ENCODE peak calls at places on chromosomes 1 and 21, in six cellular contexts. One of them, this sample, is unnamed.

GRCh38 chr1:200990114-200990513 is 33.4 kb downstream of the KIF21B start:
- DNase-seq in amniotic stem cell: no peak
- DNase-seq in left ventricle myocardium inferior: no peak
- DNase-seq in stomach: no peak
- DNase-seq in stimulated activated CD8-positive, alpha-beta memory T cell treated with anti-CD3 and anti-CD28 coated beads, Interleukin-4, amount 100 ng/mL, for 24 hours: no peak
- DNase-seq in stimulated activated CD4-positive, alpha-beta T cell treated with anti-CD3 and anti-CD28 coated beads, Interleukin-1b, Interleukin-23, amount 100 ng/mL, for 48 hours: no peak
- DNase-seq in this sample: no peak

GRCh38 chr21:42404534-42404933 is 832 bp downstream of the UBASH3A start:
- DNase-seq in left ventricle myocardium inferior: no peak
- DNase-seq in amniotic stem cell: no peak
- DNase-seq in stimulated activated CD8-positive, alpha-beta memory T cell treated with anti-CD3 and anti-CD28 coated beads, Interleukin-4, amount 100 ng/mL, for 24 hours: no peak
- DNase-seq in stomach: no peak
- DNase-seq in stimulated activated CD4-positive, alpha-beta T cell treated with anti-CD3 and anti-CD28 coated beads, Interleukin-1b, Interleukin-23, amount 100 ng/mL, for 48 hours: peak; percentile 35
- DNase-seq in this sample: no peak

GRCh38 chr1:168089979-168090337 is 46.8 kb downstream of the GPR161 start:
- DNase-seq in stomach: no peak
- DNase-seq in amniotic stem cell: no peak
- DNase-seq in left ventricle myocardium inferior: no peak
- DNase-seq in stimulated activated CD8-positive, alpha-beta memory T cell treated with anti-CD3 and anti-CD28 coated beads, Interleukin-4, amount 100 ng/mL, for 24 hours: no peak
- DNase-seq in stimulated activated CD4-positive, alpha-beta T cell treated with anti-CD3 and anti-CD28 coated beads, Interleukin-1b, Interleukin-23, amount 100 ng/mL, for 48 hours: no peak
- DNase-seq in this sample: no peak

GRCh38 chr1:204888294-204888693 is 17.6 kb downstream of the NFASC start:
- DNase-seq in stimulated activated CD4-positive, alpha-beta T cell treated with anti-CD3 and anti-CD28 coated beads, Interleukin-1b, Interleukin-23, amount 100 ng/mL, for 48 hours: no peak
- DNase-seq in amniotic stem cell: no peak
- DNase-seq in left ventricle myocardium inferior: no peak
- DNase-seq in stomach: no peak
- DNase-seq in stimulated activated CD8-positive, alpha-beta memory T cell treated with anti-CD3 and anti-CD28 coated beads, Interleukin-4, amount 100 ng/mL, for 24 hours: no peak
- DNase-seq in this sample: no peak

GRCh38 chr1:224427346-224427745 is 7.3 kb downstream of the WDR26 start:
- DNase-seq in stomach: no peak
- DNase-seq in stimulated activated CD4-positive, alpha-beta T cell treated with anti-CD3 and anti-CD28 coated beads, Interleukin-1b, Interleukin-23, amount 100 ng/mL, for 48 hours: no peak
- DNase-seq in amniotic stem cell: peak; percentile 74
- DNase-seq in stimulated activated CD8-positive, alpha-beta memory T cell treated with anti-CD3 and anti-CD28 coated beads, Interleukin-4, amount 100 ng/mL, for 24 hours: no peak
- DNase-seq in left ventricle myocardium inferior: no peak
- DNase-seq in this sample: no peak

GRCh38 chr1:232486454-232487202 is 143.3 kb downstream of the SIPA1L2 start:
- DNase-seq in amniotic stem cell: no peak
- DNase-seq in stimulated activated CD8-positive, alpha-beta memory T cell treated with anti-CD3 and anti-CD28 coated beads, Interleukin-4, amount 100 ng/mL, for 24 hours: no peak
- DNase-seq in stimulated activated CD4-positive, alpha-beta T cell treated with anti-CD3 and anti-CD28 coated beads, Interleukin-1b, Interleukin-23, amount 100 ng/mL, for 48 hours: no peak
- DNase-seq in stomach: no peak
- DNase-seq in left ventricle myocardium inferior: no peak
- DNase-seq in this sample: no peak

GRCh38 chr21:43911015-43911934 is 46.3 kb downstream of the AGPAT3 start:
- DNase-seq in amniotic stem cell: no peak
- DNase-seq in stimulated activated CD8-positive, alpha-beta memory T cell treated with anti-CD3 and anti-CD28 coated beads, Interleukin-4, amount 100 ng/mL, for 24 hours: no peak
- DNase-seq in stimulated activated CD4-positive, alpha-beta T cell treated with anti-CD3 and anti-CD28 coated beads, Interleukin-1b, Interleukin-23, amount 100 ng/mL, for 48 hours: no peak
- DNase-seq in stomach: no peak
- DNase-seq in left ventricle myocardium inferior: no peak
- DNase-seq in this sample: no peak

GRCh38 chr1:241964550-241965241 is 7.1 kb downstream of the BECN2 start:
- DNase-seq in left ventricle myocardium inferior: peak; percentile 18
- DNase-seq in amniotic stem cell: no peak
- DNase-seq in stimulated activated CD8-positive, alpha-beta memory T cell treated with anti-CD3 and anti-CD28 coated beads, Interleukin-4, amount 100 ng/mL, for 24 hours: no peak
- DNase-seq in stomach: no peak
- DNase-seq in stimulated activated CD4-positive, alpha-beta T cell treated with anti-CD3 and anti-CD28 coated beads, Interleukin-1b, Interleukin-23, amount 100 ng/mL, for 48 hours: no peak
- DNase-seq in this sample: no peak

GRCh38 chr1:227777156-227777555 is 38.3 kb upstream of the PRSS38 start:
- DNase-seq in stomach: no peak
- DNase-seq in amniotic stem cell: no peak
- DNase-seq in stimulated activated CD4-positive, alpha-beta T cell treated with anti-CD3 and anti-CD28 coated beads, Interleukin-1b, Interleukin-23, amount 100 ng/mL, for 48 hours: no peak
- DNase-seq in left ventricle myocardium inferior: no peak
- DNase-seq in stimulated activated CD8-positive, alpha-beta memory T cell treated with anti-CD3 and anti-CD28 coated beads, Interleukin-4, amount 100 ng/mL, for 24 hours: no peak
- DNase-seq in this sample: no peak

GRCh38 chr1:154747841-154748766 is 122.0 kb downstream of the KCNN3 start:
- DNase-seq in stomach: no peak
- DNase-seq in stimulated activated CD8-positive, alpha-beta memory T cell treated with anti-CD3 and anti-CD28 coated beads, Interleukin-4, amount 100 ng/mL, for 24 hours: peak; percentile 25
- DNase-seq in left ventricle myocardium inferior: peak; percentile 68
- DNase-seq in stimulated activated CD4-positive, alpha-beta T cell treated with anti-CD3 and anti-CD28 coated beads, Interleukin-1b, Interleukin-23, amount 100 ng/mL, for 48 hours: peak; percentile 64
- DNase-seq in amniotic stem cell: no peak
- DNase-seq in this sample: no peak

GRCh38 chr1:18951416-18951815 is 5.1 kb downstream of the IFFO2 start:
- DNase-seq in stimulated activated CD4-positive, alpha-beta T cell treated with anti-CD3 and anti-CD28 coated beads, Interleukin-1b, Interleukin-23, amount 100 ng/mL, for 48 hours: no peak
- DNase-seq in left ventricle myocardium inferior: no peak
- DNase-seq in stomach: no peak
- DNase-seq in amniotic stem cell: no peak
- DNase-seq in stimulated activated CD8-positive, alpha-beta memory T cell treated with anti-CD3 and anti-CD28 coated beads, Interleukin-4, amount 100 ng/mL, for 24 hours: no peak
- DNase-seq in this sample: no peak

GRCh38 chr1:205680073-205680851 is at the start of gene SLC45A3:
- DNase-seq in stimulated activated CD8-positive, alpha-beta memory T cell treated with anti-CD3 and anti-CD28 coated beads, Interleukin-4, amount 100 ng/mL, for 24 hours: peak; percentile 23
- DNase-seq in left ventricle myocardium inferior: peak; percentile 28
- DNase-seq in stomach: peak; percentile 49
- DNase-seq in amniotic stem cell: no peak
- DNase-seq in stimulated activated CD4-positive, alpha-beta T cell treated with anti-CD3 and anti-CD28 coated beads, Interleukin-1b, Interleukin-23, amount 100 ng/mL, for 48 hours: peak; percentile 10
- DNase-seq in this sample: no peak

GRCh38 chr1:84861516-84861915 is 31.5 kb downstream of the LPAR3 start:
- DNase-seq in amniotic stem cell: no peak
- DNase-seq in left ventricle myocardium inferior: no peak
- DNase-seq in stimulated activated CD8-positive, alpha-beta memory T cell treated with anti-CD3 and anti-CD28 coated beads, Interleukin-4, amount 100 ng/mL, for 24 hours: no peak
- DNase-seq in stimulated activated CD4-positive, alpha-beta T cell treated with anti-CD3 and anti-CD28 coated beads, Interleukin-1b, Interleukin-23, amount 100 ng/mL, for 48 hours: no peak
- DNase-seq in stomach: no peak
- DNase-seq in this sample: no peak

GRCh38 chr21:15414057-15414456 is 315.7 kb upstream of the USP25 start:
- DNase-seq in left ventricle myocardium inferior: no peak
- DNase-seq in stimulated activated CD4-positive, alpha-beta T cell treated with anti-CD3 and anti-CD28 coated beads, Interleukin-1b, Interleukin-23, amount 100 ng/mL, for 48 hours: no peak
- DNase-seq in stomach: no peak
- DNase-seq in stimulated activated CD8-positive, alpha-beta memory T cell treated with anti-CD3 and anti-CD28 coated beads, Interleukin-4, amount 100 ng/mL, for 24 hours: no peak
- DNase-seq in amniotic stem cell: no peak
- DNase-seq in this sample: no peak

GRCh38 chr1:51296379-51297357 is 33.7 kb downstream of the TTC39A start:
- DNase-seq in stimulated activated CD4-positive, alpha-beta T cell treated with anti-CD3 and anti-CD28 coated beads, Interleukin-1b, Interleukin-23, amount 100 ng/mL, for 48 hours: peak; percentile 80
- DNase-seq in stomach: peak; percentile 88
- DNase-seq in stimulated activated CD8-positive, alpha-beta memory T cell treated with anti-CD3 and anti-CD28 coated beads, Interleukin-4, amount 100 ng/mL, for 24 hours: peak; percentile 62
- DNase-seq in amniotic stem cell: no peak
- DNase-seq in left ventricle myocardium inferior: peak; percentile 85
- DNase-seq in this sample: peak; percentile 68

GRCh38 chr1:71343686-71344416 is 263.0 kb upstream of the ZRANB2 start:
- DNase-seq in left ventricle myocardium inferior: no peak
- DNase-seq in stimulated activated CD8-positive, alpha-beta memory T cell treated with anti-CD3 and anti-CD28 coated beads, Interleukin-4, amount 100 ng/mL, for 24 hours: no peak
- DNase-seq in stimulated activated CD4-positive, alpha-beta T cell treated with anti-CD3 and anti-CD28 coated beads, Interleukin-1b, Interleukin-23, amount 100 ng/mL, for 48 hours: no peak
- DNase-seq in stomach: no peak
- DNase-seq in amniotic stem cell: no peak
- DNase-seq in this sample: no peak

GRCh38 chr1:205538211-205538840 is 33.9 kb downstream of the CDK18 start:
- DNase-seq in amniotic stem cell: no peak
- DNase-seq in stimulated activated CD8-positive, alpha-beta memory T cell treated with anti-CD3 and anti-CD28 coated beads, Interleukin-4, amount 100 ng/mL, for 24 hours: no peak
- DNase-seq in stimulated activated CD4-positive, alpha-beta T cell treated with anti-CD3 and anti-CD28 coated beads, Interleukin-1b, Interleukin-23, amount 100 ng/mL, for 48 hours: no peak
- DNase-seq in left ventricle myocardium inferior: no peak
- DNase-seq in stomach: peak; percentile 15
- DNase-seq in this sample: no peak

GRCh38 chr1:8944006-8944405 is 1.7 kb upstream of the CA6 start:
- DNase-seq in amniotic stem cell: no peak
- DNase-seq in left ventricle myocardium inferior: no peak
- DNase-seq in stimulated activated CD8-positive, alpha-beta memory T cell treated with anti-CD3 and anti-CD28 coated beads, Interleukin-4, amount 100 ng/mL, for 24 hours: no peak
- DNase-seq in stimulated activated CD4-positive, alpha-beta T cell treated with anti-CD3 and anti-CD28 coated beads, Interleukin-1b, Interleukin-23, amount 100 ng/mL, for 48 hours: no peak
- DNase-seq in stomach: no peak
- DNase-seq in this sample: no peak

GRCh38 chr1:89454845-89455521 is 69.6 kb upstream of the LRRC8B start:
- DNase-seq in stimulated activated CD4-positive, alpha-beta T cell treated with anti-CD3 and anti-CD28 coated beads, Interleukin-1b, Interleukin-23, amount 100 ng/mL, for 48 hours: peak; percentile 55
- DNase-seq in stomach: peak; percentile 52
- DNase-seq in left ventricle myocardium inferior: no peak
- DNase-seq in stimulated activated CD8-positive, alpha-beta memory T cell treated with anti-CD3 and anti-CD28 coated beads, Interleukin-4, amount 100 ng/mL, for 24 hours: peak; percentile 29
- DNase-seq in amniotic stem cell: no peak
- DNase-seq in this sample: peak; percentile 26

GRCh38 chr1:53482441-53483153 is 23.4 kb downstream of the DMRTB1 start:
- DNase-seq in amniotic stem cell: no peak
- DNase-seq in stimulated activated CD4-positive, alpha-beta T cell treated with anti-CD3 and anti-CD28 coated beads, Interleukin-1b, Interleukin-23, amount 100 ng/mL, for 48 hours: no peak
- DNase-seq in stomach: no peak
- DNase-seq in stimulated activated CD8-positive, alpha-beta memory T cell treated with anti-CD3 and anti-CD28 coated beads, Interleukin-4, amount 100 ng/mL, for 24 hours: no peak
- DNase-seq in left ventricle myocardium inferior: no peak
- DNase-seq in this sample: no peak

GRCh38 chr1:168320805-168321577 is 40.3 kb downstream of the TBX19 start:
- DNase-seq in amniotic stem cell: peak; percentile 90
- DNase-seq in stimulated activated CD4-positive, alpha-beta T cell treated with anti-CD3 and anti-CD28 coated beads, Interleukin-1b, Interleukin-23, amount 100 ng/mL, for 48 hours: peak; percentile 38
- DNase-seq in stomach: no peak
- DNase-seq in left ventricle myocardium inferior: no peak
- DNase-seq in stimulated activated CD8-positive, alpha-beta memory T cell treated with anti-CD3 and anti-CD28 coated beads, Interleukin-4, amount 100 ng/mL, for 24 hours: no peak
- DNase-seq in this sample: no peak

GRCh38 chr21:35635261-35635660 is 425.1 kb downstream of the SETD4 start:
- DNase-seq in stomach: no peak
- DNase-seq in stimulated activated CD4-positive, alpha-beta T cell treated with anti-CD3 and anti-CD28 coated beads, Interleukin-1b, Interleukin-23, amount 100 ng/mL, for 48 hours: no peak
- DNase-seq in stimulated activated CD8-positive, alpha-beta memory T cell treated with anti-CD3 and anti-CD28 coated beads, Interleukin-4, amount 100 ng/mL, for 24 hours: no peak
- DNase-seq in left ventricle myocardium inferior: no peak
- DNase-seq in amniotic stem cell: peak; percentile 48
- DNase-seq in this sample: no peak

GRCh38 chr1:89356658-89357400 is 7.0 kb upstream of the GBP6 start:
- DNase-seq in stimulated activated CD4-positive, alpha-beta T cell treated with anti-CD3 and anti-CD28 coated beads, Interleukin-1b, Interleukin-23, amount 100 ng/mL, for 48 hours: no peak
- DNase-seq in stimulated activated CD8-positive, alpha-beta memory T cell treated with anti-CD3 and anti-CD28 coated beads, Interleukin-4, amount 100 ng/mL, for 24 hours: no peak
- DNase-seq in stomach: no peak
- DNase-seq in amniotic stem cell: peak; percentile 53
- DNase-seq in left ventricle myocardium inferior: no peak
- DNase-seq in this sample: no peak

GRCh38 chr1:180181048-180181447 is 26.4 kb downstream of the QSOX1 start:
- DNase-seq in stimulated activated CD4-positive, alpha-beta T cell treated with anti-CD3 and anti-CD28 coated beads, Interleukin-1b, Interleukin-23, amount 100 ng/mL, for 48 hours: no peak
- DNase-seq in left ventricle myocardium inferior: no peak
- DNase-seq in stomach: no peak
- DNase-seq in stimulated activated CD8-positive, alpha-beta memory T cell treated with anti-CD3 and anti-CD28 coated beads, Interleukin-4, amount 100 ng/mL, for 24 hours: no peak
- DNase-seq in amniotic stem cell: no peak
- DNase-seq in this sample: no peak

GRCh38 chr21:45835301-45836267 is 146.0 kb upstream of the COL6A1 start:
- DNase-seq in amniotic stem cell: no peak
- DNase-seq in left ventricle myocardium inferior: no peak
- DNase-seq in stimulated activated CD8-positive, alpha-beta memory T cell treated with anti-CD3 and anti-CD28 coated beads, Interleukin-4, amount 100 ng/mL, for 24 hours: no peak
- DNase-seq in stimulated activated CD4-positive, alpha-beta T cell treated with anti-CD3 and anti-CD28 coated beads, Interleukin-1b, Interleukin-23, amount 100 ng/mL, for 48 hours: no peak
- DNase-seq in stomach: no peak
- DNase-seq in this sample: no peak

GRCh38 chr1:32372149-32372756 is 9.9 kb downstream of the TSSK3 start:
- DNase-seq in stomach: no peak
- DNase-seq in amniotic stem cell: no peak
- DNase-seq in stimulated activated CD8-positive, alpha-beta memory T cell treated with anti-CD3 and anti-CD28 coated beads, Interleukin-4, amount 100 ng/mL, for 24 hours: no peak
- DNase-seq in stimulated activated CD4-positive, alpha-beta T cell treated with anti-CD3 and anti-CD28 coated beads, Interleukin-1b, Interleukin-23, amount 100 ng/mL, for 48 hours: peak; percentile 36
- DNase-seq in left ventricle myocardium inferior: no peak
- DNase-seq in this sample: peak; percentile 38

GRCh38 chr1:180198186-180198585 is 31.9 kb upstream of the LHX4 start:
- DNase-seq in stimulated activated CD8-positive, alpha-beta memory T cell treated with anti-CD3 and anti-CD28 coated beads, Interleukin-4, amount 100 ng/mL, for 24 hours: no peak
- DNase-seq in stomach: no peak
- DNase-seq in amniotic stem cell: no peak
- DNase-seq in left ventricle myocardium inferior: no peak
- DNase-seq in stimulated activated CD4-positive, alpha-beta T cell treated with anti-CD3 and anti-CD28 coated beads, Interleukin-1b, Interleukin-23, amount 100 ng/mL, for 48 hours: no peak
- DNase-seq in this sample: no peak

GRCh38 chr1:117633423-117633822 is 27.6 kb downstream of the TENT5C start:
- DNase-seq in stimulated activated CD8-positive, alpha-beta memory T cell treated with anti-CD3 and anti-CD28 coated beads, Interleukin-4, amount 100 ng/mL, for 24 hours: no peak
- DNase-seq in stimulated activated CD4-positive, alpha-beta T cell treated with anti-CD3 and anti-CD28 coated beads, Interleukin-1b, Interleukin-23, amount 100 ng/mL, for 48 hours: no peak
- DNase-seq in amniotic stem cell: no peak
- DNase-seq in stomach: peak; percentile 68
- DNase-seq in left ventricle myocardium inferior: no peak
- DNase-seq in this sample: no peak

GRCh38 chr21:38080888-38081287 is 164.6 kb upstream of the KCNJ6 start:
- DNase-seq in stimulated activated CD4-positive, alpha-beta T cell treated with anti-CD3 and anti-CD28 coated beads, Interleukin-1b, Interleukin-23, amount 100 ng/mL, for 48 hours: no peak
- DNase-seq in stimulated activated CD8-positive, alpha-beta memory T cell treated with anti-CD3 and anti-CD28 coated beads, Interleukin-4, amount 100 ng/mL, for 24 hours: no peak
- DNase-seq in amniotic stem cell: no peak
- DNase-seq in stomach: no peak
- DNase-seq in left ventricle myocardium inferior: peak; percentile 29
- DNase-seq in this sample: no peak

GRCh38 chr1:85200870-85201339 is at the start of gene SYDE2:
- DNase-seq in stimulated activated CD4-positive, alpha-beta T cell treated with anti-CD3 and anti-CD28 coated beads, Interleukin-1b, Interleukin-23, amount 100 ng/mL, for 48 hours: peak; percentile 65
- DNase-seq in left ventricle myocardium inferior: peak; percentile 80
- DNase-seq in amniotic stem cell: no peak
- DNase-seq in stimulated activated CD8-positive, alpha-beta memory T cell treated with anti-CD3 and anti-CD28 coated beads, Interleukin-4, amount 100 ng/mL, for 24 hours: peak; percentile 56
- DNase-seq in stomach: peak; percentile 82
- DNase-seq in this sample: peak; percentile 58

This sample was measured in stimulated activated naive B cell treated with anti-CD40 and anti-IgM and Interleukin-4, amounts not matched to agents 10 μg/mL and 1 μg/mL and 100 μg/mL, for 72 hours.